ENCODE peak calls at places on chromosomes 6 and 20, in seven cellular contexts. D, B, U, N, O, M and P are unnamed samples.

GRCh38 chr6:56314683-56315523 is 67.5 kb upstream of the COL21A1 start:
- DNase-seq in O (no peak), D (no peak), U (peak), M (no peak), B (no peak), N (peak), P (no peak)

GRCh38 chr6:53216301-53216700 is 67.7 kb upstream of the GCM1 start:
- DNase-seq in O (peak), N (no peak), D (no peak), U (no peak), B (no peak), M (no peak), P (no peak)

GRCh38 chr6:71545905-71546304 is 257.3 kb downstream of the OGFRL1 start:
- DNase-seq in M (no peak), U (no peak), N (no peak), D (no peak), O (no peak), B (no peak), P (no peak)

GRCh38 chr20:19973920-19974620 is 43.1 kb upstream of the NAA20 start:
- DNase-seq in O (no peak), M (no peak), N (peak), D (peak), B (no peak), U (no peak), P (no peak)

GRCh38 chr6:82353848-82354247 is 9.8 kb upstream of the TPBG start:
- DNase-seq in B (no peak), M (no peak), U (no peak), D (no peak), N (peak), O (no peak), P (no peak)

GRCh38 chr20:9417665-9418064 is 96.7 kb upstream of the LAMP5 start:
- DNase-seq in B (no peak), U (no peak), M (no peak), D (no peak), N (peak), O (no peak), P (no peak)

GRCh38 chr6:113181164-113181563 is 676.0 kb upstream of the MARCKS start:
- DNase-seq in B (no peak), M (no peak), N (no peak), D (no peak), U (no peak), O (no peak), P (no peak)

GRCh38 chr6:111427341-111428116 is 55.5 kb downstream of the REV3L start:
- DNase-seq in N (peak), D (peak), B (no peak), M (no peak), U (peak), O (peak), P (no peak)

GRCh38 chr6:127464881-127465459 is 5.8 kb upstream of the KIAA0408 start:
- DNase-seq in D (no peak), N (peak), B (peak), U (peak), M (no peak), O (peak), P (peak)

GRCh38 chr20:60071965-60072364 is 113.7 kb downstream of the CDH26 start:
- DNase-seq in B (no peak), M (no peak), U (no peak), N (peak), D (peak), O (no peak), P (no peak)

GRCh38 chr20:49865559-49865958 is 49.8 kb downstream of the SPATA2 start:
- DNase-seq in B (no peak), M (no peak), N (no peak), D (no peak), U (no peak), O (no peak), P (no peak)

GRCh38 chr6:132072831-132073230 is 121.7 kb upstream of the CCN2 start:
- DNase-seq in O (no peak), M (no peak), B (no peak), D (no peak), N (no peak), U (no peak), P (no peak)

GRCh38 chr6:33789550-33789895 is 593 bp upstream of the LEMD2 start:
- DNase-seq in M (peak), D (no peak), U (no peak), N (no peak), B (no peak), O (no peak), P (no peak)